ENCODE peak calls at places on chromosomes 5 and 9, in seven cellular contexts. One of them, this sample, is unnamed.

GRCh38 chr9:5449521-5450359 is 602 bp upstream of the CD274 start:
- DNase-seq in mesendoderm: no peak
- DNase-seq in trophoblast cell: peak; percentile 43
- DNase-seq in H1: no peak
- DNase-seq in neuronal stem cell: no peak
- DNase-seq in H9: no peak
- DNase-seq in IMR-90: no peak
- DNase-seq in this sample: no peak

GRCh38 chr5:172800088-172800551 is 29.1 kb upstream of the DUSP1 start:
- DNase-seq in IMR-90: peak; percentile 98
- DNase-seq in neuronal stem cell: no peak
- DNase-seq in H9: no peak
- DNase-seq in H1: no peak
- DNase-seq in mesendoderm: no peak
- DNase-seq in trophoblast cell: peak; percentile 95
- DNase-seq in this sample: peak; percentile 99

GRCh38 chr9:132409828-132410528 is at the start of gene CFAP77:
- DNase-seq in mesendoderm: peak; percentile 71
- DNase-seq in trophoblast cell: peak; percentile 37
- DNase-seq in IMR-90: peak; percentile 39
- DNase-seq in neuronal stem cell: peak; percentile 73
- DNase-seq in H9: peak; percentile 70
- DNase-seq in H1: peak; percentile 79
- DNase-seq in this sample: peak; percentile 81

GRCh38 chr5:168057905-168058304 is 233.5 kb upstream of the WWC1 start:
- DNase-seq in IMR-90: no peak
- DNase-seq in H9: no peak
- DNase-seq in neuronal stem cell: no peak
- DNase-seq in trophoblast cell: no peak
- DNase-seq in mesendoderm: peak; percentile 53
- DNase-seq in H1: no peak
- DNase-seq in this sample: no peak

GRCh38 chr5:57665146-57665936 is 182.7 kb upstream of the ACTBL2 start:
- DNase-seq in IMR-90: peak; percentile 17
- DNase-seq in trophoblast cell: no peak
- DNase-seq in H1: no peak
- DNase-seq in neuronal stem cell: no peak
- DNase-seq in H9: no peak
- DNase-seq in mesendoderm: no peak
- DNase-seq in this sample: no peak

GRCh38 chr5:116759860-116760644 is 185.4 kb upstream of the SEMA6A start:
- DNase-seq in H9: peak; percentile 65
- DNase-seq in H1: no peak
- DNase-seq in neuronal stem cell: peak; percentile 82
- DNase-seq in mesendoderm: peak; percentile 69
- DNase-seq in trophoblast cell: peak; percentile 63
- DNase-seq in IMR-90: no peak
- DNase-seq in this sample: peak; percentile 48

GRCh38 chr5:77850536-77851228 is 74.5 kb upstream of the TBCA start:
- DNase-seq in IMR-90: no peak
- DNase-seq in trophoblast cell: peak; percentile 21
- DNase-seq in neuronal stem cell: peak; percentile 30
- DNase-seq in H1: no peak
- DNase-seq in H9: peak; percentile 56
- DNase-seq in mesendoderm: peak; percentile 75
- DNase-seq in this sample: peak; percentile 27

GRCh38 chr5:159773062-159773924 is 143.0 kb upstream of the ADRA1B start:
- DNase-seq in neuronal stem cell: peak; percentile 37
- DNase-seq in IMR-90: peak; percentile 90
- DNase-seq in mesendoderm: peak; percentile 66
- DNase-seq in trophoblast cell: peak; percentile 61
- DNase-seq in H1: peak; percentile 71
- DNase-seq in H9: peak; percentile 62
- DNase-seq in this sample: peak; percentile 93

GRCh38 chr9:94779101-94779500 is 52.6 kb downstream of the AOPEP start:
- DNase-seq in mesendoderm: peak; percentile 44
- DNase-seq in H1: no peak
- DNase-seq in neuronal stem cell: no peak
- DNase-seq in trophoblast cell: no peak
- DNase-seq in H9: no peak
- DNase-seq in IMR-90: no peak
- DNase-seq in this sample: no peak

GRCh38 chr5:73370620-73371583 is 77.7 kb downstream of the FOXD1 start:
- DNase-seq in H9: no peak
- DNase-seq in trophoblast cell: peak; percentile 28
- DNase-seq in mesendoderm: peak; percentile 91
- DNase-seq in H1: no peak
- DNase-seq in IMR-90: peak; percentile 98
- DNase-seq in neuronal stem cell: no peak
- DNase-seq in this sample: peak; percentile 97

GRCh38 chr5:138712791-138713190 is 40.4 kb upstream of the CTNNA1 start:
- DNase-seq in IMR-90: no peak
- DNase-seq in H1: no peak
- DNase-seq in neuronal stem cell: no peak
- DNase-seq in H9: no peak
- DNase-seq in trophoblast cell: no peak
- DNase-seq in mesendoderm: no peak
- DNase-seq in this sample: no peak

DNA sequence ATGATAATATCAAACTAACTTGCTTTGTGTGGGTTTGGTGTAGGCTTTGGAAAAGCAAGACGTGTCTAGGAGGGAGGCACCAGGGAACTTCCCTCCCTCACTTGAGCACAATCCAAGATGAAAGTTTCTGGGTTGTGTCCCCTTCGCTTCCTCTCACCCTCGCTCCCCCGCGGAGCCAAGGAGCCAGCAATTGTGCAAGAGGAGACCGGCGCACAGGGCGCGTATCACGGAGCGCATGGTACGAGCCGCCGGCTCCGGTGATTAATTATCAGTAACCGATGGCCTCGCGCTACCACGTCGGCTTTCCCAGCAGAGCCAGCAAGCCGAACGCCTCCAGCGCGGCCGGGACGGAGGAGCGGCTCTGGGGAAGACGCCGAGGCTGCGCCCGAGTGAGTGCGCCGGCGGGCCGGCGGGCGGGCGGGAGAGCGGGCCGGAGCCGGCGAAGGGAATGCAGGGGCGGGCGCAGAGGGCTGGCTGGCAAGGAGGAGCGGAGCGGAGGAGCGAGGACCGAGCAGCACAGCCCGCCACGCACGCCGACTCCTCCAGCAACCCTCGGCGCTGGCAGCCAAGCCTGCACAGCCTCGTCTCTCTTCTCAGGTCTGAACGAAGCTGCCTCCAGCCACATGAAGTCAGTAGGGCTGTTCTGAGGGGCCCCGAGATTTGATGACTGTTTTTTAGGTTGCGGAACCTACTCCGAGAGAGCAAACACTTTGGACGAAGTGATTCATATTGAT is 143.6 kb downstream of the BNC2 start:
- DNase-seq in mesendoderm: peak; percentile 92
- DNase-seq in IMR-90: peak; percentile 83
- DNase-seq in trophoblast cell: peak; percentile 68
- DNase-seq in H1: peak; percentile 86
- DNase-seq in neuronal stem cell: peak; percentile 77
- DNase-seq in H9: peak; percentile 72
- DNase-seq in this sample: peak; percentile 87
- H3K18ac ChIP-seq in mesendoderm: peak overlapping the region; percentile 88
- H3K18ac ChIP-seq in IMR-90: peak overlapping the region; percentile 91
- H3K18ac ChIP-seq in trophoblast cell: peak overlapping the region; percentile 53
- H3K18ac ChIP-seq in H1: peak overlapping the region; percentile 93
- H3K18ac ChIP-seq in neuronal stem cell: peak overlapping the region; percentile 96
- H3K18ac ChIP-seq in H9: peak overlapping the region; percentile 88
- H3K18ac ChIP-seq in this sample: peak overlapping the region; percentile 99

GRCh38 chr9:127500862-127501261 is 49.6 kb downstream of the LRSAM1 start:
- DNase-seq in mesendoderm: no peak
- DNase-seq in H9: no peak
- DNase-seq in H1: no peak
- DNase-seq in neuronal stem cell: no peak
- DNase-seq in IMR-90: no peak
- DNase-seq in trophoblast cell: no peak
- DNase-seq in this sample: no peak

GRCh38 chr9:127503379-127503921 is 52.1 kb downstream of the LRSAM1 start:
- DNase-seq in IMR-90: no peak
- DNase-seq in H1: no peak
- DNase-seq in neuronal stem cell: no peak
- DNase-seq in H9: no peak
- DNase-seq in mesendoderm: no peak
- DNase-seq in trophoblast cell: peak; percentile 15
- DNase-seq in this sample: no peak

GRCh38 chr9:127500399-127500798 is 49.1 kb downstream of the LRSAM1 start:
- DNase-seq in trophoblast cell: no peak
- DNase-seq in H1: no peak
- DNase-seq in H9: no peak
- DNase-seq in neuronal stem cell: no peak
- DNase-seq in mesendoderm: no peak
- DNase-seq in IMR-90: no peak
- DNase-seq in this sample: no peak

GRCh38 chr9:127502706-127503378 is 51.5 kb downstream of the LRSAM1 start:
- DNase-seq in neuronal stem cell: no peak
- DNase-seq in trophoblast cell: no peak
- DNase-seq in mesendoderm: no peak
- DNase-seq in IMR-90: no peak
- DNase-seq in H1: no peak
- DNase-seq in H9: no peak
- DNase-seq in this sample: no peak

DNA sequence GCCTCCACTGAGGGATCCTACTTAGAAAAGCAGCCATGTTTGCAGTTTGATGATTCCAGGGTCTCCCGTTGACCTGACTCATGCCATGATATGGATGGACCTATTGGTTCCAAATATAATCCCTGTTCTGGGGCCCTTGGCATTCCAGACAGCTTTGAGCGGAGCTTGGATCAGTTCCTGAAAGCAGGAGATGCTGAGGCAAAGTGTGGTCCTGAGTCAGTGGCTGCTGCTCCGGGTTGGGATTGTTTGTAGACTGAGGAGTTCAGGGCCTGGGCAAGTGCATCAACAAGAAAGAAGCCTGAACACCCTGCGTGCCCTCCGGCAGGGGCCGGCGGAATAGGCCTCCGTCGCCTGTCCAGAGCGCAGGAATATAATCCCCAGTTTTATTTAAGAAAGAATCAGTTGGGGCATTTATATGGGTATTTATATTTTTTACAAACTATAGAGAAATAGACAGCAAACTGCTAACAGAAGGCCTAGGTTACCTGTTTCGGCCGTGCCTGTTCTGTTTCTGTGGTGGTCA is 50.6 kb downstream of the LRSAM1 start:
- DNase-seq in trophoblast cell: no peak
- DNase-seq in neuronal stem cell: no peak
- DNase-seq in H1: no peak
- DNase-seq in mesendoderm: no peak
- DNase-seq in H9: no peak
- DNase-seq in IMR-90: peak; percentile 35
- DNase-seq in this sample: no peak
- H3K18ac ChIP-seq in trophoblast cell: no peak overlapping the region
- H3K18ac ChIP-seq in neuronal stem cell: no peak overlapping the region
- H3K18ac ChIP-seq in H1: no peak overlapping the region
- H3K18ac ChIP-seq in mesendoderm: no peak overlapping the region
- H3K18ac ChIP-seq in H9: no peak overlapping the region
- H3K18ac ChIP-seq in IMR-90: no peak overlapping the region
- H3K18ac ChIP-seq in this sample: no peak overlapping the region

DNA sequence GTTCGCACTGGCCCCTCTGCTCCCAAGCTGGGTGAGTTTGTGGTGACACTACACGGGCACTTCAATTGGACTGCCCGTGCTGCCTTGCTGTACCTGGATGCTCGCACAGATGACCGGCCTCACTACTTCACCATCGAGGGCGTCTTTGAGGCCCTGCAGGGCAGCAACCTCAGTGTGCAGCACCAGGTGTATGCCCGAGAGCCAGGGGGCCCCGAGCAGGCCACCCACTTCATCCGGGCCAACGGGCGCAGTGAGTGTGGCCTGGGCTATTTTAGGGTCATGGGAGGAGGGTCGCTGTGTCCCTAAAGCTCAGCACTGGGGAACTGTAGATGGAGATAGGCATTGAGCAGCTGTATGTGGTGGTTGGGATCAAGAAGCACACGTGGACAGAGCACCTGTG is 1.4 kb downstream of the NPR2 start:
- DNase-seq in IMR-90: no peak
- DNase-seq in trophoblast cell: no peak
- DNase-seq in H9: no peak
- DNase-seq in H1: no peak
- DNase-seq in neuronal stem cell: no peak
- DNase-seq in mesendoderm: no peak
- DNase-seq in this sample: no peak
- H3K18ac ChIP-seq in IMR-90: no peak overlapping the region
- H3K18ac ChIP-seq in trophoblast cell: no peak overlapping the region
- H3K18ac ChIP-seq in H9: no peak overlapping the region
- H3K18ac ChIP-seq in H1: no peak overlapping the region
- H3K18ac ChIP-seq in neuronal stem cell: no peak overlapping the region
- H3K18ac ChIP-seq in mesendoderm: no peak overlapping the region
- H3K18ac ChIP-seq in this sample: peak overlapping the region; percentile 13

DNA sequence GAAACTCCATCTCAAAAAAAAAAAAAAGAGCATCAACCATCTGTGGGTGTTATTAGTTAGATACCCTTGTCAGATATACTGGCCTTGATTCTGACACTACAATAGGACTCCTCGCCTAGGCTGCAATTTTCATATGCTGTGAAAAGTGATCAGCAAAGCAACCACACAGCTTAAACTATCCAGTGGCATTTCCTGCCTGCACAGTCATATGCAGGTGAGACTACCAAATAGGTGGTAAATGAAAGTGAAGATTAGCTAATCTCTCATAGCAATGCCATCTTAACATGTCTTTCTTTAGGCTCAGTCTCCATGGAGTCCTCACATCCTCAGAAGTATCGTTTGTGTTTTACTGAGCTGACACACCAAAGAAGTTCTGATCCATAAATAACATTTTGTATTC is 40.8 kb downstream of the GRAMD2B start:
- DNase-seq in H9: no peak
- DNase-seq in trophoblast cell: no peak
- DNase-seq in H1: no peak
- DNase-seq in IMR-90: no peak
- DNase-seq in neuronal stem cell: no peak
- DNase-seq in mesendoderm: no peak
- DNase-seq in this sample: no peak
- H3K18ac ChIP-seq in H9: no peak overlapping the region
- H3K18ac ChIP-seq in trophoblast cell: no peak overlapping the region
- H3K18ac ChIP-seq in H1: no peak overlapping the region
- H3K18ac ChIP-seq in IMR-90: no peak overlapping the region
- H3K18ac ChIP-seq in neuronal stem cell: no peak overlapping the region
- H3K18ac ChIP-seq in mesendoderm: no peak overlapping the region
- H3K18ac ChIP-seq in this sample: no peak overlapping the region

DNA sequence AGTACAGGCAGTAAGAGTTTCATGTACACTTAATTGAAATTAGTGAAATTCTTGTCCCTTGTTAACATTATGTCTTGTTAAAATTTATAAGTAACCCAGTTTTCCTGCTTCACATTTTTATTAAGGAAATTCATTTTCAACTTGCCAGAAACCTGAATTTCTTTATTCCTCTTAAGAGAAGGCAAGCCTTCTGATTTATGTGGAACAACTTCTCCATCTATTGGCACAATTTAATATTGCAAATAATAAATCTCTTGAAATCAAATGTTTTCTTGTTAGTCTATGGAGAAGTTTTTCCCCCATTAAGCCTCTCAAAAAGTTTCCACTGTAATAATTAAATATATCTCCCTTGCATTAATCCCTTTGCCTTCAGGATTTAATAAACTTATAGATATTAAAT is 33.8 kb upstream of the ACO1 start:
- DNase-seq in H1: no peak
- DNase-seq in trophoblast cell: peak; percentile 67
- DNase-seq in IMR-90: peak; percentile 17
- DNase-seq in H9: no peak
- DNase-seq in neuronal stem cell: no peak
- DNase-seq in mesendoderm: peak; percentile 33
- DNase-seq in this sample: peak; percentile 13
- H3K18ac ChIP-seq in H1: no peak overlapping the region
- H3K18ac ChIP-seq in trophoblast cell: no peak overlapping the region
- H3K18ac ChIP-seq in IMR-90: no peak overlapping the region
- H3K18ac ChIP-seq in H9: no peak overlapping the region
- H3K18ac ChIP-seq in neuronal stem cell: no peak overlapping the region
- H3K18ac ChIP-seq in mesendoderm: no peak overlapping the region
- H3K18ac ChIP-seq in this sample: no peak overlapping the region